ENCODE peak calls at places on chromosomes 3 and 15, in eight cellular contexts. One of them, this sample, is unnamed.

GRCh38 chr15:100730655-100731240 is 128.4 kb downstream of the ASB7 start:
- DNase-seq in cardiac muscle cell: no peak
- DNase-seq in psoas muscle: no peak
- DNase-seq in CD8-positive, alpha-beta memory T cell: no peak
- DNase-seq in right cardiac atrium: no peak
- DNase-seq in adrenal gland: no peak
- DNase-seq in mesenchymal stem cell: no peak
- DNase-seq in aorta: no peak
- DNase-seq in this sample: no peak

GRCh38 chr3:32406481-32407408 is 15.1 kb downstream of the CMTM7 start:
- DNase-seq in cardiac muscle cell: no peak
- DNase-seq in psoas muscle: no peak
- DNase-seq in CD8-positive, alpha-beta memory T cell: no peak
- DNase-seq in right cardiac atrium: no peak
- DNase-seq in adrenal gland: peak
- DNase-seq in mesenchymal stem cell: no peak
- DNase-seq in aorta: no peak
- DNase-seq in this sample: no peak

GRCh38 chr3:86996261-86996955 is 5.5 kb upstream of the VGLL3 start:
- DNase-seq in cardiac muscle cell: peak
- DNase-seq in psoas muscle: no peak
- DNase-seq in CD8-positive, alpha-beta memory T cell: no peak
- DNase-seq in right cardiac atrium: no peak
- DNase-seq in adrenal gland: no peak
- DNase-seq in mesenchymal stem cell: peak
- DNase-seq in aorta: no peak
- DNase-seq in this sample: no peak

GRCh38 chr3:179272385-179272784 is 21.5 kb upstream of the KCNMB3 start:
- DNase-seq in cardiac muscle cell: peak
- DNase-seq in psoas muscle: no peak
- DNase-seq in CD8-positive, alpha-beta memory T cell: no peak
- DNase-seq in right cardiac atrium: no peak
- DNase-seq in adrenal gland: no peak
- DNase-seq in mesenchymal stem cell: no peak
- DNase-seq in aorta: no peak
- DNase-seq in this sample: no peak

GRCh38 chr3:50649451-50649931 is 25.2 kb upstream of the DOCK3 start:
- DNase-seq in cardiac muscle cell: peak
- DNase-seq in psoas muscle: no peak
- DNase-seq in CD8-positive, alpha-beta memory T cell: no peak
- DNase-seq in right cardiac atrium: peak
- DNase-seq in adrenal gland: no peak
- DNase-seq in mesenchymal stem cell: no peak
- DNase-seq in aorta: no peak
- DNase-seq in this sample: peak

GRCh38 chr15:68843425-68844311 is 23.0 kb upstream of the ANP32A start:
- DNase-seq in cardiac muscle cell: peak
- DNase-seq in psoas muscle: no peak
- DNase-seq in CD8-positive, alpha-beta memory T cell: no peak
- DNase-seq in right cardiac atrium: peak
- DNase-seq in adrenal gland: no peak
- DNase-seq in mesenchymal stem cell: peak
- DNase-seq in aorta: no peak
- DNase-seq in this sample: no peak

GRCh38 chr15:85750807-85751730 is 43.7 kb downstream of the KLHL25 start:
- DNase-seq in cardiac muscle cell: peak
- DNase-seq in psoas muscle: no peak
- DNase-seq in CD8-positive, alpha-beta memory T cell: no peak
- DNase-seq in right cardiac atrium: peak
- DNase-seq in adrenal gland: peak
- DNase-seq in mesenchymal stem cell: no peak
- DNase-seq in aorta: no peak
- DNase-seq in this sample: peak

GRCh38 chr3:174700736-174701135 is 158.4 kb upstream of the NAALADL2 start:
- DNase-seq in cardiac muscle cell: no peak
- DNase-seq in psoas muscle: no peak
- DNase-seq in CD8-positive, alpha-beta memory T cell: no peak
- DNase-seq in right cardiac atrium: no peak
- DNase-seq in adrenal gland: no peak
- DNase-seq in mesenchymal stem cell: no peak
- DNase-seq in aorta: no peak
- DNase-seq in this sample: no peak

GRCh38 chr15:37099321-37100108 is 834 bp downstream of the MEIS2 start:
- DNase-seq in cardiac muscle cell: no peak
- DNase-seq in psoas muscle: peak
- DNase-seq in CD8-positive, alpha-beta memory T cell: no peak
- DNase-seq in right cardiac atrium: no peak
- DNase-seq in adrenal gland: peak
- DNase-seq in mesenchymal stem cell: peak
- DNase-seq in aorta: no peak
- DNase-seq in this sample: no peak

GRCh38 chr15:29859981-29860745 is 37.9 kb upstream of the TJP1 start:
- DNase-seq in cardiac muscle cell: peak
- DNase-seq in psoas muscle: no peak
- DNase-seq in CD8-positive, alpha-beta memory T cell: no peak
- DNase-seq in right cardiac atrium: no peak
- DNase-seq in adrenal gland: no peak
- DNase-seq in mesenchymal stem cell: peak
- DNase-seq in aorta: no peak
- DNase-seq in this sample: no peak

GRCh38 chr3:184156522-184156955 is 1.4 kb downstream of the DVL3 start:
- DNase-seq in cardiac muscle cell: peak
- DNase-seq in psoas muscle: peak
- DNase-seq in CD8-positive, alpha-beta memory T cell: no peak
- DNase-seq in right cardiac atrium: peak
- DNase-seq in adrenal gland: peak
- DNase-seq in mesenchymal stem cell: peak
- DNase-seq in aorta: peak
- DNase-seq in this sample: peak

GRCh38 chr15:48250640-48251076 is 44.6 kb downstream of the SLC12A1 start:
- DNase-seq in cardiac muscle cell: peak
- DNase-seq in psoas muscle: peak
- DNase-seq in CD8-positive, alpha-beta memory T cell: no peak
- DNase-seq in right cardiac atrium: peak
- DNase-seq in adrenal gland: no peak
- DNase-seq in mesenchymal stem cell: peak
- DNase-seq in aorta: peak
- DNase-seq in this sample: peak

GRCh38 chr15:49439678-49440375 is 16.8 kb downstream of the FGF7 start:
- DNase-seq in cardiac muscle cell: no peak
- DNase-seq in psoas muscle: no peak
- DNase-seq in CD8-positive, alpha-beta memory T cell: no peak
- DNase-seq in right cardiac atrium: no peak
- DNase-seq in adrenal gland: no peak
- DNase-seq in mesenchymal stem cell: no peak
- DNase-seq in aorta: no peak
- DNase-seq in this sample: no peak

GRCh38 chr3:127110982-127111693 is 81.8 kb upstream of the PRR23E start:
- DNase-seq in cardiac muscle cell: no peak
- DNase-seq in psoas muscle: no peak
- DNase-seq in CD8-positive, alpha-beta memory T cell: no peak
- DNase-seq in right cardiac atrium: no peak
- DNase-seq in adrenal gland: no peak
- DNase-seq in mesenchymal stem cell: no peak
- DNase-seq in aorta: no peak
- DNase-seq in this sample: no peak

DNA sequence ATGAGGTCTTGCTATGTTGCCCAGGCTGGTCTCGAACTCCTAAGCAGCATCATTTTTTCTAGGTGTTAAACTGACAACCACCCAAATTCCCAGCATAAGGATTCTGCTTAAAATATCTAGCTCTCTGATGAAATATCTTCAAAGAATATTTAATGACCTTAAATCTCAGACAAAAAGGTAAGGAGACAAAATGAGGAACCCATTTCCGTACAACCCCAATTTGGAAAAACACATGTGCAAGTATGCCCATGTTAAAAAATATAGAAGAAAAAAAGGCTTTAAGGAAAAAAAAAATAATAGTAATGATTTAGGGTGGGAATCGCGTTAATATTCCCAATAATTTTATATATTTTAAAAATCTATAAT is 1.4 kb upstream of the SACM1L start:
- DNase-seq in cardiac muscle cell: no peak
- DNase-seq in psoas muscle: no peak
- DNase-seq in CD8-positive, alpha-beta memory T cell: no peak
- DNase-seq in right cardiac atrium: no peak
- DNase-seq in adrenal gland: no peak
- DNase-seq in mesenchymal stem cell: no peak
- DNase-seq in aorta: no peak
- DNase-seq in this sample: no peak
- H3K27ac ChIP-seq in cardiac muscle cell: peak
- H3K27ac ChIP-seq in psoas muscle: no peak
- H3K27ac ChIP-seq in CD8-positive, alpha-beta memory T cell: no peak
- H3K27ac ChIP-seq in right cardiac atrium: no peak
- H3K27ac ChIP-seq in adrenal gland: peak
- H3K27ac ChIP-seq in mesenchymal stem cell: no peak
- H3K27ac ChIP-seq in aorta: no peak
- H3K27ac ChIP-seq in this sample: peak

GRCh38 chr3:153142961-153143360 is 19.1 kb upstream of the RAP2B start:
- DNase-seq in cardiac muscle cell: no peak
- DNase-seq in psoas muscle: no peak
- DNase-seq in CD8-positive, alpha-beta memory T cell: no peak
- DNase-seq in right cardiac atrium: no peak
- DNase-seq in adrenal gland: no peak
- DNase-seq in mesenchymal stem cell: no peak
- DNase-seq in aorta: no peak
- DNase-seq in this sample: no peak

GRCh38 chr3:153137626-153138025 is 24.4 kb upstream of the RAP2B start:
- DNase-seq in cardiac muscle cell: no peak
- DNase-seq in psoas muscle: no peak
- DNase-seq in CD8-positive, alpha-beta memory T cell: no peak
- DNase-seq in right cardiac atrium: no peak
- DNase-seq in adrenal gland: no peak
- DNase-seq in mesenchymal stem cell: no peak
- DNase-seq in aorta: no peak
- DNase-seq in this sample: no peak

GRCh38 chr3:153138267-153139210 is 23.5 kb upstream of the RAP2B start:
- DNase-seq in cardiac muscle cell: peak
- DNase-seq in psoas muscle: peak
- DNase-seq in CD8-positive, alpha-beta memory T cell: no peak
- DNase-seq in right cardiac atrium: peak
- DNase-seq in adrenal gland: peak
- DNase-seq in mesenchymal stem cell: peak
- DNase-seq in aorta: peak
- DNase-seq in this sample: peak
- H3K27ac ChIP-seq in cardiac muscle cell: no peak
- H3K27ac ChIP-seq in psoas muscle: no peak
- H3K27ac ChIP-seq in CD8-positive, alpha-beta memory T cell: no peak
- H3K27ac ChIP-seq in right cardiac atrium: no peak
- H3K27ac ChIP-seq in adrenal gland: peak
- H3K27ac ChIP-seq in mesenchymal stem cell: peak
- H3K27ac ChIP-seq in aorta: no peak
- H3K27ac ChIP-seq in this sample: peak

DNA sequence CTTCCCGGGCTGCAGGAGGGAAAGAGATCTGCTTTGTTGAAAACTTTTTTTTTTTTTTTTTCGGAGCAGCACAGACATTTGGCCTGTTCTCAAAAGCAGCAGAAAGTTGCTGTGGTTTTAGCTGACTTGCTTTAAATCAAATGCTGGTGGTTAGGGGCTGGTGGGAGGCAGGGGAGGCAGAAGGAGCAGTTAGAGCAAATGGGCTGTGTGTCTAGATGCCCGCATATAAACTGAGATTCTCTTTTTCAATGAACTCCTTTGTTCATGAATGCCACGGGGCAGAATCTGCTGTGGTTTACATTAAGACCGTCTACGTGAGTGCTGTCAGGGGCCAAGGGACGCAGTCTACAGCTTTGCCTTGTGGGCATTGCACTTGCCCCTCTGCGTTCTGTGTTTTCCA is 95.9 kb downstream of the FLNB start:
- DNase-seq in cardiac muscle cell: no peak
- DNase-seq in psoas muscle: no peak
- DNase-seq in CD8-positive, alpha-beta memory T cell: no peak
- DNase-seq in right cardiac atrium: no peak
- DNase-seq in adrenal gland: no peak
- DNase-seq in mesenchymal stem cell: no peak
- DNase-seq in aorta: no peak
- DNase-seq in this sample: no peak
- H3K27ac ChIP-seq in cardiac muscle cell: no peak
- H3K27ac ChIP-seq in psoas muscle: no peak
- H3K27ac ChIP-seq in CD8-positive, alpha-beta memory T cell: no peak
- H3K27ac ChIP-seq in right cardiac atrium: no peak
- H3K27ac ChIP-seq in adrenal gland: peak
- H3K27ac ChIP-seq in mesenchymal stem cell: no peak
- H3K27ac ChIP-seq in aorta: peak
- H3K27ac ChIP-seq in this sample: peak

DNA sequence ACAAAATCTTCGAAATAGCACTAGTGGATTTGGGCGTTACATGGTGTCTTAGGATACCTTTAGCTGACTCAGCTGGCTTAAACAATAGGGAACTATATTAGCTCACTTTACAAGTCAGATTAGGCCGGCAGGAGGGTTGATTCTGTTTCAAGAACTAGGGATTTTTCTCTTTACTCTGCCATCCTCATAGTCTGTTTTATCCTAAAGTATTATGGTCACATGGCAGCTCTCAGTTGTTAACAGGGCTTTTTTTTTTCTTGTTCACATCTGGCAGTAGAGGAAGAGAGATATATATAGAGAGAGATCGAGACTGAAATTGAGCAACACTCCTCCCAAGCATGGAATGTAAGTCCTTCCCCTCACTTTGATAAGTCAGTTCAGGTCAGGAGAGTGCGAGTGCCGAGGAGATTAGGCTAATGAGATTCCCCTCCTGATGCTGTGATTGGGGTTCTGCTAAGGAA is 32.9 kb downstream of the CHP1 start:
- DNase-seq in cardiac muscle cell: peak
- DNase-seq in psoas muscle: no peak
- DNase-seq in CD8-positive, alpha-beta memory T cell: no peak
- DNase-seq in right cardiac atrium: no peak
- DNase-seq in adrenal gland: peak
- DNase-seq in mesenchymal stem cell: no peak
- DNase-seq in aorta: no peak
- DNase-seq in this sample: no peak
- H3K27ac ChIP-seq in cardiac muscle cell: peak
- H3K27ac ChIP-seq in psoas muscle: no peak
- H3K27ac ChIP-seq in CD8-positive, alpha-beta memory T cell: no peak
- H3K27ac ChIP-seq in right cardiac atrium: peak
- H3K27ac ChIP-seq in adrenal gland: peak
- H3K27ac ChIP-seq in mesenchymal stem cell: no peak
- H3K27ac ChIP-seq in aorta: no peak
- H3K27ac ChIP-seq in this sample: no peak

DNA sequence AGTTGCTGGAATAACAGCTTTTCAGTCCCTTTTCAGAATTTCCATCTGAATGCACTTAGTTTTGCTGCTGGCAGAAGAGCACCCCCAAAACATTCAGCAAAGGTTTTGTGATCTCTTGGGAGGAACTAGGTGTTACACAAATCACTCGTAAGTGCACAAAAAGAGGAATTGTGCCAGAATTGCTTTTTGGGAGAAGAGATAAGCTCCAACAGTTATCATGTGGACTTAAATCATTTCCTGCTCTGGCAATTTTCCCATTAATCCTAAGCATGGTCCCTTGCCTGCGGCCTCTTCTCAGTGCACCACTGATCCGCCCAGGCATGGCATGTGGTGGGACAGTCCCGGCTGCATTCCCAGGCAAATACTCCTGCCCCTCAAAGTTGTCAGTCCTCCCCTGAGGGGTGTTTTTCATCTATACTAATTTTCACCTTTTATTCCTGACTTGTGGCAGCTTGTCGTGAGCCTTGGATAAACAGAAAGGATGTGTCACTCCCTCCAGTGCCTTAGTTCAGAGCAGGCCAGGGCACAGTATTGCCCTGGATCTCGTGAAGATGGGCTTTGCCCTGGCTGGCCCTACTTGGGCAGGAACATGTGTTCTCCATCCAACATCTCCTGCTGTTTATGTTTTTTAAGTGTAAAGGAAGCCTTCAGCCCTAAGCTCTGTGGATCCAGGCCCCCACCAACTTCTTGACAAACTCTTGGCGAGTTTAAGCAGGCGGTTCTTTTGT is 44.6 kb upstream of the VILL start:
- DNase-seq in cardiac muscle cell: peak
- DNase-seq in psoas muscle: no peak
- DNase-seq in CD8-positive, alpha-beta memory T cell: no peak
- DNase-seq in right cardiac atrium: peak
- DNase-seq in adrenal gland: no peak
- DNase-seq in mesenchymal stem cell: peak
- DNase-seq in aorta: no peak
- DNase-seq in this sample: peak
- H3K27ac ChIP-seq in cardiac muscle cell: no peak
- H3K27ac ChIP-seq in psoas muscle: no peak
- H3K27ac ChIP-seq in CD8-positive, alpha-beta memory T cell: no peak
- H3K27ac ChIP-seq in right cardiac atrium: peak
- H3K27ac ChIP-seq in adrenal gland: peak
- H3K27ac ChIP-seq in mesenchymal stem cell: peak
- H3K27ac ChIP-seq in aorta: peak
- H3K27ac ChIP-seq in this sample: peak

This sample was measured in thyroid gland.